ENCODE peak calls at places on chromosomes 12 and 14, in four cellular contexts. U, L, Q and M are unnamed samples.

GRCh38 chr14:67420102-67420739 is 8.3 kb upstream of the PLEK2 start:
- DNase-seq in U (no peak), L (peak), Q (no peak), M (no peak)

GRCh38 chr14:99256483-99256874 is 15.5 kb downstream of the BCL11B start:
- DNase-seq in U (no peak), L (no peak), Q (no peak), M (no peak)

GRCh38 chr14:63045612-63046320 is 508 bp upstream of the KCNH5 start:
- DNase-seq in U (peak), L (peak), Q (peak), M (peak)

GRCh38 chr12:53065975-53066593 is 13.1 kb downstream of the SPRYD3 start:
- DNase-seq in U (peak), L (peak), Q (peak), M (peak)

GRCh38 chr14:104130974-104131651 is 7.3 kb upstream of the KIF26A start:
- DNase-seq in U (peak), L (peak), Q (no peak), M (no peak)

GRCh38 chr14:92677087-92677668 is 71.2 kb downstream of the LGMN start:
- DNase-seq in U (no peak), L (no peak), Q (no peak), M (no peak)

GRCh38 chr12:89383235-89384049 is 31.1 kb upstream of the DUSP6 start:
- DNase-seq in U (no peak), L (peak), Q (no peak), M (no peak)

GRCh38 chr14:54098536-54098935 is 141.9 kb upstream of the BMP4 start:
- DNase-seq in U (no peak), L (no peak), Q (no peak), M (no peak)

GRCh38 chr12:113857371-113857770 is 108.8 kb downstream of the RBM19 start:
- DNase-seq in U (no peak), L (no peak), Q (no peak), M (no peak)

GRCh38 chr14:74609721-74610120 is 2.3 kb downstream of the LTBP2 start:
- DNase-seq in U (no peak), L (no peak), Q (no peak), M (no peak)

GRCh38 chr14:36647827-36648753 is 13.6 kb upstream of the PAX9 start:
- DNase-seq in U (peak), L (peak), Q (no peak), M (peak)

GRCh38 chr12:116381240-116381743 is 103.8 kb upstream of the MED13L start:
- DNase-seq in U (no peak), L (no peak), Q (no peak), M (no peak)

GRCh38 chr12:50706606-50707005 is 57.3 kb upstream of the ATF1 start:
- DNase-seq in U (no peak), L (no peak), Q (no peak), M (no peak)